ENCODE peak calls at places on chromosomes 12 and 14, in five cellular contexts. Z is IMR-90, J is neuronal stem cell, X is mesendoderm, L is mesenchymal stem cell. P is an unnamed sample.

GRCh38 chr14:73809386-73809785 is 42.2 kb upstream of the PTGR2 start:
- DNase-seq in Z (no peak), J (no peak), L (no peak), X (no peak), P (no peak)

GRCh38 chr14:86672071-86672470 is 1142.1 kb downstream of the FLRT2 start:
- DNase-seq in Z (no peak), J (no peak), X (no peak), L (no peak), P (no peak)

GRCh38 chr14:63650336-63650952 is 8.8 kb upstream of the WDR89 start:
- DNase-seq in Z (peak; percentile 42), L (no peak), X (no peak), J (no peak), P (no peak)

GRCh38 chr12:10140001-10140400 is 10.0 kb upstream of the CLEC7A start:
- DNase-seq in J (peak; percentile 24), L (peak; percentile 73), Z (peak; percentile 70), X (peak; percentile 71), P (peak; percentile 74)

GRCh38 chr14:89618821-89619551 is 202.0 kb upstream of the FOXN3 start:
- DNase-seq in Z (peak; percentile 67), X (peak; percentile 86), J (peak; percentile 71), L (peak; percentile 71), P (peak; percentile 79)

GRCh38 chr14:95559203-95559602 is 24.4 kb downstream of the GLRX5 start:
- DNase-seq in J (no peak), L (no peak), Z (no peak), X (no peak), P (no peak)

GRCh38 chr14:93318927-93319326 is 13.9 kb downstream of the BTBD7 start:
- DNase-seq in X (no peak), J (no peak), Z (peak; percentile 30), L (peak; percentile 72), P (no peak)

GRCh38 chr12:108570743-108571603 is 8.6 kb downstream of the ISCU start:
- DNase-seq in L (peak; percentile 60), Z (peak; percentile 67), J (no peak), X (peak; percentile 43), P (no peak)

GRCh38 chr12:124779161-124780141 is 84.2 kb downstream of the SCARB1 start:
- DNase-seq in L (no peak), X (no peak), Z (no peak), J (no peak), P (no peak)

GRCh38 chr12:15982471-15982870 is 71.3 kb downstream of the DERA start:
- DNase-seq in J (no peak), L (peak; percentile 28), X (peak; percentile 14), Z (peak; percentile 67), P (no peak)

GRCh38 chr12:113766133-113766879 is 199.8 kb downstream of the RBM19 start:
- DNase-seq in L (no peak), X (no peak), Z (no peak), J (no peak), P (no peak)

GRCh38 chr12:851913-852312 is 97.6 kb downstream of the RAD52 start:
- DNase-seq in X (no peak), L (peak; percentile 76), Z (peak; percentile 86), J (no peak), P (peak; percentile 60)

GRCh38 chr12:102043928-102044327 is 17.9 kb downstream of the WASHC3 start:
- DNase-seq in Z (no peak), L (no peak), X (no peak), J (no peak), P (no peak)

GRCh38 chr14:43872222-43872621 is 634.9 kb downstream of the FSCB start:
- DNase-seq in Z (no peak), L (no peak), X (peak; percentile 69), J (no peak), P (no peak)

GRCh38 chr12:85633491-85633890 is 202.7 kb downstream of the RASSF9 start:
- DNase-seq in X (no peak), J (no peak), L (no peak), Z (no peak), P (no peak)

GRCh38 chr14:92688434-92689375 is 59.7 kb downstream of the LGMN start:
- DNase-seq in J (no peak), X (no peak), Z (no peak), L (no peak), P (no peak)

GRCh38 chr12:124915249-124916236 is 1.1 kb upstream of the UBC start:
- DNase-seq in J (no peak), X (no peak), L (peak; percentile 63), Z (peak; percentile 21), P (peak; percentile 50)

GRCh38 chr12:52186135-52186840 is 5.5 kb downstream of the KRT80 start:
- DNase-seq in L (peak; percentile 86), J (no peak), X (peak; percentile 95), Z (peak; percentile 87), P (no peak)

GRCh38 chr12:113666223-113666622 is 194.6 kb upstream of the LHX5 start:
- DNase-seq in J (no peak), Z (no peak), X (no peak), L (no peak), P (no peak)

GRCh38 chr12:108685469-108686247 is 45.7 kb downstream of the CORO1C start:
- DNase-seq in X (no peak), L (no peak), J (no peak), Z (no peak), P (no peak)

GRCh38 chr12:8493084-8493483 is 20.2 kb upstream of the CLEC4D start:
- DNase-seq in Z (no peak), L (peak; percentile 1), J (no peak), X (no peak), P (no peak)

GRCh38 chr12:132282031-132282949 is 47.1 kb downstream of the GALNT9 start:
- DNase-seq in X (no peak), J (no peak), Z (no peak), L (no peak), P (no peak)

DNA sequence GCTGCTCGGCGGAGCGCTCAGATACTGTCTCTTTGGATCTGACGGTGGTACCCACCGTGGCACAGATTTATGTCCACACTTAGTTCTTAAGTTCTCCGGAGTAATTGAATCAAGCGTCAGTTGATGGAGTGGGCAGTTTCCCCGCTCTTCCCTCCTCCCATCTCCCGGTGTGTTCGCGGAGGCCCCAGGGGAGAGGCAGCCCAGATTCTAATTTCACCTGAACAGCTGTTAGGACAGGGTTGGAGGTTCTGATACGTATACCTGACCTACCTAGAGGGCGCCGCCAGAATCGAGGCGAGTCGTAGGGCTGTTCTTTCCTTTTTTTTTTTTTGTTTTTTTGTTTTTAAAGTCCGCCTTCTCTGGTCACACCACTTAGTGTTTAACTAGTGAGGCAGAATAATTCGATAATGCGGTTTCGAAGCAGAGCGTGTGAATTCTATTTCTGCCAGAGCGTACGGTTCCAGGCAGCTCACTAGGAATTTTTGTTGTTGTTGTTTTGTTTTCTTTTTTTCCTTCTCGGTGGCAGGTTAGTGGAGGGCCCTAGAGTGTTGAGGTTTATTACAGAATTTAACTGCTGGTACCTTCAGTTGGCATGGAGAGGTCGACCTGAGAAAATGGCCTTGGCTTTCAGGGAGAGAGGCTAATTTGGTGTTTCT is 22.3 kb upstream of the GNS start:
- DNase-seq in J (peak; percentile 59), Z (no peak), L (no peak), X (peak; percentile 32), P (no peak)
- H3K4me3 ChIP-seq in J (peak overlapping the region; percentile 36), Z (no peak overlapping the region), L (peak overlapping the region; percentile 65), X (no peak overlapping the region), P (peak overlapping the region; percentile 65)

GRCh38 chr12:69028941-69029729 is 96.2 kb upstream of the CPM start:
- DNase-seq in L (no peak), X (no peak), Z (no peak), J (no peak), P (no peak)
- H3K23ac ChIP-seq in L (no peak overlapping the region), X (no peak overlapping the region), Z (no peak overlapping the region), J (no peak overlapping the region), P (no peak overlapping the region)

GRCh38 chr12:57771271-57771872 is 533 bp downstream of the METTL1 start:
- DNase-seq in X (peak; percentile 97), J (peak; percentile 88), Z (peak; percentile 90), L (peak; percentile 94), P (peak; percentile 75)
- H3K4me3 ChIP-seq in X (peak overlapping the region; percentile 51), J (peak overlapping the region; percentile 97), Z (peak overlapping the region; percentile 78), L (peak overlapping the region; percentile 98), P (peak overlapping the region; percentile 90)

GRCh38 chr14:103349982-103350381 is 15.9 kb downstream of the EIF5 start:
- DNase-seq in J (no peak), X (no peak), L (no peak), Z (no peak), P (no peak)
- H3K23ac ChIP-seq in J (no peak overlapping the region), X (no peak overlapping the region), L (no peak overlapping the region), Z (no peak overlapping the region), P (no peak overlapping the region)

P was measured in trophoblast cell.